ENCODE peak calls at places on chromosomes 7 and 10, in seven cellular contexts. Y is AG04450, M is GM12865, T is PC-9, I is Panc1, S is BE2C, R is neuronal stem cell. J is an unnamed sample.

GRCh38 chr10:44043646-44044368 is 341.1 kb downstream of the CXCL12 start:
- DNase-seq in Y (no peak), T (no peak), S (no peak), M (no peak), I (no peak), R (no peak), J (no peak)

GRCh38 chr7:17233643-17234397 is 64.6 kb upstream of the AHR start:
- DNase-seq in T (peak; percentile 36), S (no peak), Y (no peak), I (peak; percentile 39), M (peak; percentile 58), R (no peak), J (no peak)

GRCh38 chr7:26117142-26117807 is 34.7 kb upstream of the NFE2L3 start:
- DNase-seq in R (no peak), S (no peak), Y (no peak), M (peak; percentile 55), T (no peak), I (no peak), J (peak; percentile 72)

GRCh38 chr10:79488303-79488702 is 24.0 kb upstream of the EIF5AL1 start:
- DNase-seq in R (no peak), I (no peak), S (no peak), Y (peak; percentile 78), T (peak; percentile 80), M (no peak), J (no peak)

GRCh38 chr7:28465697-28466096 is 53.4 kb downstream of the CREB5 start:
- DNase-seq in I (no peak), T (no peak), Y (no peak), M (no peak), R (no peak), S (no peak), J (no peak)

GRCh38 chr7:47973739-47974138 is 5.7 kb downstream of the HUS1 start:
- DNase-seq in Y (no peak), M (no peak), R (no peak), S (no peak), T (no peak), I (no peak), J (no peak)

GRCh38 chr10:111039522-111039921 is 37.3 kb upstream of the ADRA2A start:
- DNase-seq in I (no peak), M (no peak), T (no peak), Y (no peak), S (no peak), R (no peak), J (no peak)

GRCh38 chr10:125266541-125266940 is 106.2 kb upstream of the CTBP2 start:
- DNase-seq in Y (no peak), T (no peak), I (no peak), M (no peak), S (no peak), R (no peak), J (no peak)

GRCh38 chr7:46763348-46763747 is 818.6 kb downstream of the TNS3 start:
- DNase-seq in I (no peak), S (no peak), M (no peak), Y (no peak), R (no peak), T (no peak), J (no peak)

GRCh38 chr7:50397320-50397970 is 52.7 kb downstream of the FIGNL1 start:
- DNase-seq in Y (no peak), T (no peak), R (no peak), I (no peak), S (no peak), M (peak; percentile 78), J (peak; percentile 11)

GRCh38 chr7:47651355-47652317 is 69.7 kb upstream of the TNS3 start:
- DNase-seq in M (no peak), T (peak; percentile 41), Y (peak; percentile 94), S (no peak), R (no peak), I (no peak), J (no peak)

GRCh38 chr7:149289856-149290255 is 27.9 kb downstream of the ZNF783 start:
- DNase-seq in S (no peak), I (no peak), Y (no peak), M (no peak), R (no peak), T (no peak), J (no peak)

GRCh38 chr7:142130282-142130681 is 18.8 kb downstream of the MGAM2 start:
- DNase-seq in M (no peak), I (no peak), S (no peak), R (no peak), T (no peak), Y (no peak), J (no peak)

GRCh38 chr7:77368974-77369373 is 47.2 kb downstream of the GSAP start:
- DNase-seq in M (peak; percentile 35), S (no peak), Y (no peak), I (no peak), T (no peak), R (no peak), J (no peak)

GRCh38 chr10:13335881-13336280 is 12.2 kb downstream of the SEPHS1 start:
- DNase-seq in T (no peak), Y (no peak), M (peak; percentile 84), I (no peak), S (no peak), R (no peak), J (no peak)

GRCh38 chr10:103154464-103155299 is 38.4 kb downstream of the NT5C2 start:
- DNase-seq in R (no peak), Y (no peak), S (no peak), T (no peak), M (no peak), I (no peak), J (no peak)

GRCh38 chr7:55476852-55477780 is 95.2 kb downstream of the VOPP1 start:
- DNase-seq in R (no peak), Y (no peak), M (no peak), T (no peak), S (no peak), I (no peak), J (no peak)

GRCh38 chr7:154872811-154873570 is 129.9 kb downstream of the PAXIP1 start:
- DNase-seq in Y (no peak), M (no peak), S (no peak), T (no peak), R (no peak), I (no peak), J (no peak)

GRCh38 chr7:87345962-87346371 is 503 bp downstream of the CROT start:
- DNase-seq in R (no peak), Y (no peak), M (peak; percentile 19), S (no peak), T (no peak), I (no peak), J (no peak)

GRCh38 chr7:125147047-125147446 is 217.4 kb upstream of the POT1 start:
- DNase-seq in M (no peak), Y (no peak), I (no peak), S (no peak), T (no peak), R (no peak), J (no peak)

GRCh38 chr10:14185501-14186045 is 145.2 kb downstream of the FRMD4A start:
- DNase-seq in M (peak; percentile 97), Y (peak; percentile 83), T (peak; percentile 23), R (peak; percentile 62), I (peak; percentile 22), S (no peak), J (peak; percentile 87)

GRCh38 chr10:63209703-63210102 is 76.6 kb downstream of the NRBF2 start:
- DNase-seq in R (no peak), M (no peak), I (no peak), T (no peak), S (no peak), Y (no peak), J (no peak)

GRCh38 chr10:63206997-63207952 is 74.1 kb downstream of the NRBF2 start:
- DNase-seq in S (no peak), R (no peak), T (no peak), M (peak; percentile 80), Y (peak; percentile 55), I (no peak), J (peak; percentile 93)

GRCh38 chr10:63208981-63209380 is 75.9 kb downstream of the NRBF2 start:
- DNase-seq in Y (no peak), R (no peak), T (no peak), S (no peak), M (no peak), I (no peak), J (no peak)

GRCh38 chr10:63204667-63205391 is 71.7 kb downstream of the NRBF2 start:
- DNase-seq in R (no peak), Y (no peak), M (peak; percentile 23), I (no peak), T (no peak), S (no peak), J (peak; percentile 21)

DNA sequence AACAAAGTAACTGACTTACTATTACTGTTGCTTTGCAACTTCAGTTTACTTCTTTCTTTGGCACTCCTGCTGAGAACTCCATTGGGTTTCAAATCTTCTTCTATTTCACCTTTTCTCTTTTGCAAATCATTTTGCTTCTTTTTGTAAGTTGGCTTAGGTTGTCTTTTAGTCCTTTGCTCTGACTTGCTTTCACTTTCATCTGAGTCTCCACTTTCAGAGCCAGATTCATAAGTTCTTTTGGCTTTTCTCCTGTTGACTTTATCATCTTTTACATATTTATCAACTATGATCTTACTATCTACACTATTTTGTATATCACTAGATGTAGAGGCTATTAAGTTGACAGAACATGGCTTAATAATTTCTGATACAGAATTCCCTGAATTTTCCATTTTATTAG is 73.4 kb downstream of the NRBF2 start:
- DNase-seq in S (no peak), I (no peak), R (no peak), Y (no peak), T (no peak), M (peak; percentile 57), J (peak; percentile 68)
- H3K4me3 ChIP-seq in S (no peak overlapping the region), I (no peak overlapping the region), R (no peak overlapping the region), Y (no peak overlapping the region), T (no peak overlapping the region), M (peak overlapping the region; percentile 23), J (peak overlapping the region; percentile 3)

GRCh38 chr7:94509879-94510581 is 421 bp downstream of the CASD1 start:
- DNase-seq in M (peak; percentile 86), Y (no peak), T (peak; percentile 75), R (peak; percentile 72), S (peak; percentile 77), I (no peak), J (peak; percentile 60)
- H3K4me3 ChIP-seq in M (peak overlapping the region; percentile 92), Y (peak overlapping the region; percentile 72), T (peak overlapping the region; percentile 81), R (peak overlapping the region; percentile 100), S (peak overlapping the region; percentile 79), I (peak overlapping the region; percentile 79), J (peak overlapping the region; percentile 90)

DNA sequence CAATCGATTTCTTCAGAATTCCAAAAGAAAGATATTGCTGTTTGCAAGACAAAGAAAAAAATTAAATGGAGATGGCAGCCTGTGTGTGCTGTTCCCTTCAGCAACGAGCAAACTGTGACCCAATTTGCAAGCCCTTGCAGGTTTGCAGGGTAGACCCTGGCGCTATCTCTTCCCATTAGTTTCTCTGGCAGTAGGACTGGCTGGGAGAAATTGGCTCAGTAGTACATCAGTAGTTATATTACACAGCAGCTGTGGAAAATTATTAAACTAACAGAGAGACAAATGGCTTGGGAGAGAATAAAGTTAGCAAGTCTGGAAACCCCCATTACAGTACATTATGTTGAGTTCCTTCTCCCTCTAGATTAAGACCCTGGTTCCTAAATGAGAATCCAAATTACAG is 116.4 kb upstream of the ITGB1 start:
- DNase-seq in M (no peak), S (no peak), R (no peak), T (no peak), Y (no peak), I (no peak), J (no peak)
- H3K4me3 ChIP-seq in M (no peak overlapping the region), S (no peak overlapping the region), R (no peak overlapping the region), T (no peak overlapping the region), Y (no peak overlapping the region), I (no peak overlapping the region), J (no peak overlapping the region)

DNA sequence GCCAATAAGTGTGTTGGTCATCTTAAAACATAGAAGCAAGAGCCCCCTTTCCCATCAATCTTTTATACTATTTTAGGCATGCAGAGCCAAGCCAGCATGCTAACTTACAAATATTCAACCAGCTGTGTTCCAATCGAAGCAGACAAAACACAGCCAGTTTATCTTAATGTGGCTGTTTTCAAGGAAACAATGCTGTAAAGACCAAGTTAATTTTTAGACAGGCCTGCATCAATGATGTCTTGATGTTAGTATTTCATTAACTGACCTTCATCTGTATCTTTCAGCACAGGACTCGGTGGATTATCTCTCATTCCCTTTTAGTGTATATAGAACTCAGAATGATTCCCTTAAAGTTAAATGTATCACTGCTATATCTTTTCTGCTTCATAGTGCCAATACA is 262.0 kb upstream of the ZWINT start:
- DNase-seq in R (no peak), I (no peak), Y (no peak), M (no peak), T (no peak), S (no peak), J (no peak)
- H3K4me3 ChIP-seq in R (no peak overlapping the region), I (no peak overlapping the region), Y (no peak overlapping the region), M (no peak overlapping the region), T (peak overlapping the region; percentile 27), S (no peak overlapping the region), J (no peak overlapping the region)

J was measured in MM.1S.